ENCODE peak calls at places on chromosomes 12 and 14, in six cellular contexts. N is CD8-positive, alpha-beta memory T cell; Z is breast epithelium; M is effector memory CD4-positive, alpha-beta T cell; F is H9; Y is cardiac muscle cell. D is an unnamed sample.

GRCh38 chr14:58749066-58749669 is 111.4 kb downstream of the DACT1 start:
- DNase-seq in Z (no peak), N (no peak), Y (peak), M (no peak), F (no peak), D (no peak)

GRCh38 chr12:62827042-62827441 is 107.9 kb downstream of the PPM1H start:
- DNase-seq in F (no peak), M (no peak), N (no peak), Y (no peak), Z (no peak), D (no peak)

GRCh38 chr12:54175130-54175963 is 13.4 kb downstream of the SMUG1 start:
- DNase-seq in Z (no peak), Y (no peak), M (no peak), N (no peak), F (no peak), D (no peak)

GRCh38 chr14:90276627-90277367 is 20.4 kb downstream of the PSMC1 start:
- DNase-seq in M (no peak), N (no peak), Z (no peak), F (peak), Y (peak), D (peak)

GRCh38 chr14:33737446-33737845 is 213.4 kb downstream of the EGLN3 start:
- DNase-seq in M (no peak), Z (no peak), F (no peak), N (no peak), Y (peak), D (no peak)

GRCh38 chr14:51185180-51185579 is 54.9 kb upstream of the TMX1 start:
- DNase-seq in Y (no peak), Z (no peak), M (no peak), F (no peak), N (no peak), D (no peak)

GRCh38 chr14:94136575-94137331 is 7.3 kb upstream of the IFI27L2 start:
- DNase-seq in F (peak), Z (peak), Y (peak), M (peak), N (peak), D (peak)

GRCh38 chr12:90299121-90299520 is 590.5 kb upstream of the ATP2B1 start:
- DNase-seq in M (no peak), Y (peak), F (no peak), Z (no peak), N (no peak), D (no peak)

GRCh38 chr12:106632797-106633450 is 50.1 kb downstream of the RFX4 start:
- DNase-seq in Z (no peak), F (no peak), N (no peak), Y (no peak), M (no peak), D (no peak)

GRCh38 chr12:75208851-75209781 is 523 bp downstream of the KCNC2 start:
- DNase-seq in F (peak), M (no peak), Y (peak), Z (no peak), N (no peak), D (peak)

GRCh38 chr12:1305063-1305434 is 289.3 kb downstream of the FBXL14 start:
- DNase-seq in Z (no peak), Y (no peak), F (no peak), M (no peak), N (no peak), D (no peak)

GRCh38 chr14:51283402-51283825 is 43.4 kb downstream of the TMX1 start:
- DNase-seq in Z (no peak), N (no peak), F (no peak), M (no peak), Y (peak), D (no peak)

GRCh38 chr12:112183141-112183581 is 57.8 kb downstream of the TRAFD1 start:
- DNase-seq in N (no peak), Y (peak), Z (no peak), F (no peak), M (no peak), D (no peak)

GRCh38 chr14:101875041-101875725 is 89.2 kb upstream of the DYNC1H1 start:
- DNase-seq in N (no peak), Z (no peak), M (no peak), F (no peak), Y (no peak), D (no peak)

GRCh38 chr14:95314609-95315008 is 5.1 kb downstream of the CLMN start:
- DNase-seq in Z (peak), N (no peak), Y (peak), M (no peak), F (no peak), D (no peak)

GRCh38 chr14:70956511-70956910 is 49.3 kb downstream of the PCNX1 start:
- DNase-seq in Y (no peak), N (no peak), F (no peak), Z (no peak), M (no peak), D (no peak)

GRCh38 chr12:125455556-125455955 is 390.3 kb downstream of the AACS start:
- DNase-seq in N (no peak), F (no peak), Y (no peak), M (no peak), Z (no peak), D (no peak)

GRCh38 chr14:23376477-23377200 is at the start of gene CMTM5:
- DNase-seq in Y (peak), F (peak), M (no peak), N (no peak), Z (no peak), D (no peak)

GRCh38 chr14:64170190-64170589 is 124.0 kb downstream of the ESR2 start:
- DNase-seq in N (no peak), M (no peak), F (no peak), Y (no peak), Z (no peak), D (no peak)

GRCh38 chr14:76844223-76844622 is 18.0 kb downstream of the LRRC74A start:
- DNase-seq in N (no peak), M (peak), Z (peak), Y (peak), F (peak), D (peak)

GRCh38 chr12:121804417-121805111 is 755 bp downstream of the SETD1B start:
- DNase-seq in M (peak), Z (no peak), Y (peak), F (no peak), N (peak), D (no peak)

GRCh38 chr12:53942467-53942997 is 3.9 kb downstream of the HOXC13 start:
- DNase-seq in Z (no peak), M (no peak), F (no peak), Y (no peak), N (no peak), D (no peak)

GRCh38 chr12:96034631-96035282 is 630 bp downstream of the LTA4H start:
- DNase-seq in Z (no peak), Y (peak), F (peak), N (peak), M (no peak), D (peak)

GRCh38 chr14:38536376-38537038 is 280.6 kb upstream of the CLEC14A start:
- DNase-seq in Z (no peak), N (no peak), M (no peak), Y (peak), F (no peak), D (no peak)

DNA sequence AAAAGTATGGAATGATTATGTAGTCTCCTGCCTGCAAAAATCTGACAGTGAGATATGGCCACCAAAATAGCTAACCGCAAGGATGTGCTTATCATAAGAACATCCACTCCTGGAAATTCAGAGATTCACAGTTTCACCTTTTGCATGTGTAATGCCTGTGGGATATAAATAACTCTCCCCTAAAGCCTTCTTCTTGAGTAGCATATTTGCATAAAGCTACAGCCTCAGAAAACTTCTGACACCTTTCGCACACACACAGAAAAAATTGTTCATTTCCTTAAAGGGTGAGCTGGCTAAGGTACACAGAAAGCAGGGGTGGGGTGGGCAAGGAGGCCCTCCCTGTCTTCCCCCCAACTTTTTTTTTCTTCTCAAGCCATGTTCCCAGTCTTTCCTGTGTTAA is 3.1 kb upstream of the IGF1 start:
- DNase-seq in N (no peak), M (no peak), Y (no peak), F (no peak), Z (no peak), D (no peak)
- H3K27ac ChIP-seq in N (no peak), M (no peak), Y (no peak), F (no peak), Z (peak), D (no peak)

GRCh38 chr12:13992585-13992984 is 11.2 kb upstream of the GRIN2B start:
- DNase-seq in F (no peak), Z (no peak), N (no peak), M (no peak), Y (no peak), D (no peak)
- H3K27ac ChIP-seq in F (no peak), Z (no peak), N (no peak), M (no peak), Y (no peak), D (no peak)

GRCh38 chr12:50283924-50284236 is 560 bp upstream of the LIMA1 start:
- DNase-seq in Y (peak), N (no peak), Z (no peak), F (no peak), M (no peak), D (no peak)
- H3K27ac ChIP-seq in Y (peak), N (peak), Z (peak), F (no peak), M (peak), D (peak)

GRCh38 chr12:47722136-47722834 is 3.0 kb downstream of the ENDOU start:
- DNase-seq in M (no peak), Y (no peak), F (peak), Z (no peak), N (no peak), D (no peak)

GRCh38 chr12:47725893-47726292 is 603 bp upstream of the ENDOU start:
- DNase-seq in F (no peak), M (no peak), Z (no peak), Y (peak), N (no peak), D (no peak)

GRCh38 chr12:47725091-47725772 is at the start of gene ENDOU:
- DNase-seq in Z (no peak), M (no peak), F (no peak), Y (no peak), N (no peak), D (no peak)

GRCh38 chr12:47721431-47721973 is 3.8 kb downstream of the ENDOU start:
- DNase-seq in Y (no peak), Z (peak), M (no peak), F (peak), N (no peak), D (no peak)

GRCh38 chr12:47722926-47723631 is 2.2 kb downstream of the ENDOU start:
- DNase-seq in F (no peak), M (no peak), N (no peak), Z (no peak), Y (no peak), D (no peak)
- H3K27ac ChIP-seq in F (no peak), M (no peak), N (no peak), Z (peak), Y (peak), D (no peak)

DNA sequence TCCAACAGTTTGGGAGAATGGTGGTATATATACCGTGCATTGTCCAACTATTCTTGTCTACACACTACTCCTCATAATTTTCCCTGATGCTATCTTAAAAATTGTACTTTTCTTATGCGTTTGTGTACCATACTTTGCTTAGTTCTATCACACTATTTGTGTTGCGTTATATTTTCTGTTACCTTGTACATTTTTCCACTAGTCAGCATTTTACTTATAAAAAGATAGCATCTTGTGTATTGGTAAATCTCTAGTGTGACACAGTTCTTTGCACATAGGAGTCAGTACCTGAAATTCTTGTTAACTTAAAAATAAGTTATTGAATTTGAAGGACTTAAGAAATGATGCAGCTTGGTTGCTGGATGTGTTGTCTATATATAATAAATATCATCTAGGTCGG is 201.8 kb upstream of the LMO3 start:
- DNase-seq in Y (no peak), M (no peak), Z (no peak), F (no peak), N (no peak), D (no peak)
- H3K27ac ChIP-seq in Y (no peak), M (no peak), Z (no peak), F (no peak), N (no peak), D (no peak)

D was measured in testis.